ENCODE peak calls at places on chromosomes 11 and 22, in eight cellular contexts. T is neuronal stem cell; I is CD4-positive, CD25-positive, alpha-beta regulatory T cell; E is A549; M is upper lobe of left lung; R is lower lobe of right lung; H is tibial nerve; S is ascending aorta. A is an unnamed sample. For H3K9me3, the result is how much of the 10 kb centered on the place peaks cover.

GRCh38 chr11:44788536-44789227 is 61.9 kb downstream of the TSPAN18 start:
- DNase-seq in M (no peak), H (no peak), R (peak), E (no peak), I (no peak), S (no peak), T (no peak), A (no peak)

GRCh38 chr11:66568124-66568916 is at the start of gene CTSF:
- DNase-seq in M (peak), E (peak), T (no peak), R (peak), S (peak), H (peak), I (peak), A (peak)

GRCh38 chr11:70066628-70067027 is 11.5 kb upstream of the ANO1 start:
- DNase-seq in I (no peak), H (no peak), M (peak), E (no peak), S (no peak), T (no peak), R (no peak), A (no peak)

GRCh38 chr11:132050577-132051180 is 680.3 kb downstream of the NTM start:
- DNase-seq in R (no peak), T (no peak), S (no peak), H (no peak), M (no peak), I (no peak), E (no peak), A (no peak)

GRCh38 chr22:19739448-19739895 is 16.1 kb downstream of the GP1BB start:
- DNase-seq in E (no peak), H (no peak), T (no peak), I (no peak), S (no peak), R (no peak), M (peak), A (no peak)

GRCh38 chr11:94747136-94748110 is 20.7 kb upstream of the AMOTL1 start:
- DNase-seq in E (peak), H (no peak), R (no peak), I (no peak), S (no peak), T (no peak), M (no peak), A (no peak)

GRCh38 chr22:39524089-39524752 is 3.9 kb downstream of the ATF4 start:
- DNase-seq in R (peak), H (no peak), E (no peak), M (no peak), S (no peak), T (no peak), I (no peak), A (no peak)

GRCh38 chr11:92601048-92601447 is 368.4 kb upstream of the MTNR1B start:
- DNase-seq in M (no peak), I (no peak), S (no peak), R (no peak), H (no peak), T (no peak), E (no peak), A (no peak)

GRCh38 chr11:134822930-134823329 is 410.9 kb upstream of the B3GAT1 start:
- DNase-seq in M (no peak), H (no peak), I (no peak), E (no peak), R (no peak), S (no peak), T (no peak), A (no peak)

GRCh38 chr11:124837491-124837856 is 27.8 kb upstream of the ROBO3 start:
- DNase-seq in T (no peak), R (no peak), M (no peak), I (no peak), E (peak), S (no peak), H (no peak), A (peak)

GRCh38 chr11:65774525-65775306 is 6.1 kb downstream of the AP5B1 start:
- DNase-seq in M (no peak), T (no peak), R (no peak), S (no peak), E (no peak), I (no peak), H (no peak), A (no peak)

GRCh38 chr11:116109228-116109627 is 605.0 kb upstream of the CADM1 start:
- DNase-seq in H (no peak), I (no peak), T (no peak), M (no peak), R (no peak), E (peak), S (no peak), A (no peak)

GRCh38 chr11:117228091-117228490 is 3.8 kb downstream of the PCSK7 start:
- DNase-seq in H (no peak), M (no peak), R (no peak), E (no peak), I (no peak), S (no peak), T (no peak), A (no peak)

GRCh38 chr11:105130189-105130813 is 9.3 kb downstream of the CARD18 start:
- DNase-seq in R (no peak), I (no peak), H (no peak), S (no peak), M (no peak), E (no peak), T (no peak), A (no peak)

GRCh38 chr11:27254744-27255446 is 108.1 kb downstream of the CCDC34 start:
- DNase-seq in H (no peak), M (no peak), S (no peak), I (no peak), R (no peak), E (no peak), T (no peak), A (no peak)

GRCh38 chr11:64585150-64585549 is 5.9 kb upstream of the SLC22A12 start:
- DNase-seq in E (no peak), H (no peak), S (no peak), I (no peak), T (no peak), R (peak), M (no peak), A (no peak)

GRCh38 chr22:42769574-42770447 is 49.1 kb upstream of the A4GALT start:
- DNase-seq in H (peak), S (peak), I (no peak), M (peak), E (peak), T (no peak), R (peak), A (no peak)

GRCh38 chr22:46769706-46770105 is 7.3 kb downstream of the TBC1D22A start:
- DNase-seq in I (no peak), E (no peak), T (no peak), H (no peak), S (no peak), R (peak), M (no peak), A (no peak)

GRCh38 chr11:15075162-15075526 is 1.8 kb downstream of the CALCB start:
- DNase-seq in S (no peak), H (no peak), M (no peak), R (no peak), E (no peak), I (no peak), T (no peak), A (no peak)

GRCh38 chr22:27416553-27417427 is 384.8 kb downstream of the MN1 start:
- DNase-seq in H (no peak), I (no peak), S (no peak), T (no peak), E (peak), M (peak), R (no peak), A (no peak)

GRCh38 chr11:1834132-1834610 is 619 bp upstream of the SYT8 start:
- DNase-seq in S (no peak), R (peak), I (no peak), H (no peak), E (no peak), T (no peak), M (peak), A (no peak)

GRCh38 chr11:19766206-19766605 is 53.6 kb downstream of the NAV2 start:
- DNase-seq in I (no peak), E (no peak), T (no peak), H (no peak), S (no peak), M (no peak), R (no peak), A (no peak)

GRCh38 chr11:13277719-13278619 is at the start of gene BMAL1:
- DNase-seq in I (peak), E (no peak), M (peak), R (peak), H (peak), T (no peak), S (peak), A (no peak)

GRCh38 chr11:101867951-101868350 is 46.9 kb upstream of the CEP126 start:
- DNase-seq in H (no peak), I (no peak), T (no peak), S (no peak), R (no peak), M (no peak), E (peak), A (no peak)

GRCh38 chr11:69975822-69976221 is 102.3 kb upstream of the ANO1 start:
- DNase-seq in M (no peak), E (no peak), T (no peak), H (no peak), S (no peak), R (no peak), I (no peak), A (no peak)

GRCh38 chr22:49087716-49088660 is 739.7 kb downstream of the BRD1 start:
- DNase-seq in T (no peak), E (no peak), M (no peak), H (no peak), S (no peak), R (no peak), I (no peak), A (no peak)

GRCh38 chr22:49090061-49090852 is 737.4 kb downstream of the BRD1 start:
- DNase-seq in R (no peak), E (no peak), M (no peak), I (no peak), S (no peak), T (no peak), H (no peak), A (no peak)

GRCh38 chr22:49087163-49087562 is 740.5 kb downstream of the BRD1 start:
- DNase-seq in M (no peak), I (no peak), T (no peak), R (no peak), S (no peak), E (no peak), H (no peak), A (no peak)

GRCh38 chr22:49090853-49091135 is 736.9 kb downstream of the BRD1 start:
- DNase-seq in E (no peak), S (no peak), M (no peak), H (no peak), T (no peak), I (no peak), R (no peak), A (no peak)

DNA sequence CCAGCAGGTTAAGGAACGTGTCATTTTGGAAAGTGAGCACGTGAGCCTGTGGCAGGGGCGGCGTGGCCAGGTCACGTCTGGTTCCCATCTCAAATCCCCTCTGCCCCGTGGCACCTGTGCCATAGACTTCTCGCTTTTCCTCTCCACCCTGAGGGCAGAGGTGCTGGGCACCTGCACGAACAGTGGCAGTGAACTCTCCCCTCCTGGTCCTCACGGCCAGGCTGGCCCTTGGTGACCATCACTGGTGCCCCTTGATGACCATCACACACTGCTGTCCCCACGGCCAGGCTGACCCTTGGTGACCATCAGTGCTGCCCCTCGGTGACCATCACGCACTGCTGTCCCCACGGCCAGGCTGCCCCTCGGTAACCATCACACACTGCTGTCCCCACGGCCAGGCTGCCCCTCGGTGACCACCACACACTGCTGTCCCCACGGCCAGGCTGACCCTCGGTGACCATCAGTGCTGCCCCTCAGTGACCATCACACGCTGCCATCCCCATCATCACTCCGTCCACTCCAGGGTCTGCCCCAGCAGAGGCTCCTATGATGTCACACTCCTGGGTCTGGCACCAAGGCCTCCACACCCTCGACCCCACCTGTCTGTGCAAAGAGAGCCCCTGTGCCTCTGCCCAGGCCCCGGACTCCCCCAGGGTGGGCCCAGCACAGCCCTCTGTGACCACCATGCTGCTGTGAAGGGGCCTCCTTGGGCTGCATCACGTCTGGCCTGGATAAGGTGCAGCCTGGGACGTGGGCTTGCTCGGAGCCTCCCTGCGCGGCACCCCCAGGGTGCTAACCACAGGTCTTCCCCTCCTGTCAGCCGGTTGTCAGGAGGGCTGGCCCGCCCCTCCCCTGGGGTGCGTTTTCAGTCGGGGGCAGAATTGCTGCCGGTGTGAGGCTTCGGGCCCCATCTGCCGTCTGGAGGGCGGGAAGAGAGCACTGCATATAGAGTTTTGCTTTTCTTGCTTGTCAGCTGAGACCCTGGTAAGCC is 738.6 kb downstream of the BRD1 start:
- DNase-seq in I (no peak), S (no peak), M (no peak), E (no peak), H (no peak), T (no peak), R (no peak), A (no peak)
- H3K9me3 ChIP-seq in I (under half), S (under half), M (under half), E (under half), H (under half), T (under half), R (under half), A (under half)

GRCh38 chr22:48952256-48953102 is 875.2 kb downstream of the BRD1 start:
- DNase-seq in I (no peak), R (no peak), T (no peak), H (no peak), S (no peak), M (peak), E (no peak), A (no peak)
- H3K9me3 ChIP-seq in I (under half), R (under half), T (under half), H (under half), S (under half), M (under half), E (under half), A (under half)

GRCh38 chr22:48842583-48842945 is 985.1 kb downstream of the BRD1 start:
- DNase-seq in E (no peak), I (no peak), R (no peak), M (no peak), S (no peak), T (no peak), H (no peak), A (no peak)

GRCh38 chr22:48844096-48844675 is 983.5 kb downstream of the BRD1 start:
- DNase-seq in H (no peak), R (no peak), I (no peak), E (no peak), T (no peak), M (no peak), S (no peak), A (no peak)

GRCh38 chr22:48841881-48842582 is 985.6 kb downstream of the BRD1 start:
- DNase-seq in R (no peak), M (no peak), H (no peak), I (no peak), T (no peak), S (no peak), E (no peak), A (no peak)

GRCh38 chr22:48843640-48844039 is 984.0 kb downstream of the BRD1 start:
- DNase-seq in R (no peak), E (no peak), T (no peak), M (no peak), H (no peak), S (no peak), I (no peak), A (no peak)

DNA sequence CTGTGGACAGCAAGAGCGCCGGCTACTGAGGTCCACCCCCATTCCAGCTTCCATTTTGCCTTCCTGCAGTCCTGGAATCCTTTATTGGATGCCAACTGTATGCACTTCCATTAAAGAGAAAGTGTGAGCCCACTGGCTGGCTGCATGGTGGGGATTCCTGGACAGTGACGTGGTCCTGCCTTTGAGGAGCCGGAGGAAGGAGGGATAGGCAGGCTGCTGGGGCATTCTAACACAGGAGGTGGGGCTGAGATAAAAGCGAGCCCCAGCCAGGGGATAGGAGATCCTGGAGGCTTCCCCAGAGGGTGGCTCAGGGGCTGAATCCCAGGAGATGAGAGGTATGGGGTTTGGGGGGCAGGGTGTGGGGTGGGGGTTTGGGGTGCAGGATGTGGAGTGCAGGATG is 984.7 kb downstream of the BRD1 start:
- DNase-seq in M (no peak), H (no peak), E (no peak), T (no peak), S (no peak), R (no peak), I (no peak), A (no peak)
- H3K9me3 ChIP-seq in M (under half), H (under half), E (under half), T (under half), S (under half), R (under half), I (under half), A (under half)

DNA sequence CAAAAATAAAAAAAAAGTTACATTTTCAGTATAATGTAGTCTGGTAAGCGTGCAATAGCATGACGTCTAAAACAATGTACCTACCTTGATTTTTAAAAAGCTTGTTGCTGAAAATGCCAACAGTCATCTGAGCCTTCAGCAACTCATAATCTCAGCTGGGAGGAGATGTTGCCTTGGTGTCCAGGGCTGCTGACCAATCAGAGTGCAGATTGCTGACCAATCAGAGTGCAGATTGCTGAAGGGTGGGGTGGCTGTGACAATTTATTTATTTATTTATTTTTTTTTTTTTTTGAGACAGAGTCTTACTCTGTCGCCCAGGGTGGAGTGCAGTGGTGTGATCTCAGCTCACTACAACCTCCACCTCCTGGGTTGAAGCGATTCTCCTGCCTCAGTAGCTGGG is 17.8 kb downstream of the ZBED4 start:
- DNase-seq in H (no peak), E (peak), T (no peak), I (no peak), S (no peak), M (no peak), R (no peak), A (no peak)
- H3K9me3 ChIP-seq in H (half or more), E (under half), T (half or more), I (under half), S (half or more), M (under half), R (under half), A (under half)

DNA sequence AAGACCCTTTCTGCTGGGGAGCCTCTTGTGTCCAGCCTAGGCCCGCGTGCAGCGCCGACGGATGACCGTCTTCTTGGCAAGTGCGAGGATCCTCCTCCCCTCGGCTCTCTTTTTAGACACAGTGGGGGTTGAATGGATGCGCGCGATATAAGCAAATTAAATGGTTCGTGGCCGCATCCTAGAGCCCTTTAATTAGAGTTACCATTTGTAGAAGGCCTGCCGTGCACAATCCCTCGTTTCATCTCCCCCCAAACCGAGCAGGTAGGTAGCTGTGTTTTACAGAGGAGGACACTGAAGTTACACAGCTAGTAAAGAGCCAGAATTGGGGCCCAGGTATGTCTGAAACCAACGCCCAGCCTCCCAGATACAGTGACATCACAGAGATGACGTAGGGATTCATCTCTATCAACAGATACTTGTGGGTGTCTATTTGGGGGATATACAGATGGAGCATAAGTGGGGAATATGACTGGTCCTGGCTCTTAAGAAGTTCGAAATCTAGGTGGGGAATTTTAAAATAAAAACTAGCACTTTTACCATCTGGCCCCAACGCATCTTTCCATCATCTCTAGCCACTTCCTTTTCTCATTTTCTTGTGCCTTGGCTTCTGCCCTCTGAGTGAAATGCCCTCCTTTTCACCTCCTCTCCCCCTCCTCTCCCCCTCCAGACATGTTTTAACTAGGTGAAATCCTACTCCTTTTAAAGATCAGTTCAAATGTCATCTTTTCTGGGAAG is 922 bp downstream of the TCP11L1 start:
- DNase-seq in H (no peak), E (peak), R (no peak), M (no peak), T (no peak), I (peak), S (no peak), A (no peak)
- H3K9me3 ChIP-seq in H (under half), E (under half), R (under half), M (under half), T (under half), I (under half), S (under half), A (under half)

A was measured in Panc1.